ENCODE peak calls at places on chromosomes 4 and X, in five cellular contexts. One of them, this sample, is unnamed.

GRCh38 chr4:123596805-123597204 is 200.2 kb downstream of the SPRY1 start:
- DNase-seq in fibroblast of lung: no peak
- DNase-seq in NB4: no peak
- DNase-seq in GM20000: no peak
- DNase-seq in MCF 10A: no peak
- DNase-seq in this sample: no peak

GRCh38 chr4:55397521-55398321 is 2.0 kb downstream of the TMEM165 start:
- DNase-seq in fibroblast of lung: peak; percentile 56
- DNase-seq in NB4: peak; percentile 76
- DNase-seq in GM20000: no peak
- DNase-seq in MCF 10A: peak; percentile 80
- DNase-seq in this sample: no peak

GRCh38 chrX:2401590-2402360 is 99.0 kb downstream of the DHRSX start:
- DNase-seq in GM20000: no peak
- DNase-seq in NB4: no peak
- DNase-seq in fibroblast of lung: peak; percentile 78
- DNase-seq in MCF 10A: peak; percentile 69
- DNase-seq in this sample: no peak

GRCh38 chr4:104901438-104901837 is 245.2 kb upstream of the TET2 start:
- DNase-seq in GM20000: no peak
- DNase-seq in fibroblast of lung: peak; percentile 61
- DNase-seq in NB4: peak; percentile 30
- DNase-seq in MCF 10A: no peak
- DNase-seq in this sample: no peak

GRCh38 chr4:20538922-20539321 is 161.3 kb upstream of the PACRGL start:
- DNase-seq in MCF 10A: no peak
- DNase-seq in GM20000: no peak
- DNase-seq in fibroblast of lung: no peak
- DNase-seq in NB4: no peak
- DNase-seq in this sample: no peak

GRCh38 chr4:107258359-107258758 is 222.2 kb upstream of the DKK2 start:
- DNase-seq in NB4: no peak
- DNase-seq in fibroblast of lung: peak; percentile 85
- DNase-seq in MCF 10A: peak; percentile 36
- DNase-seq in GM20000: no peak
- DNase-seq in this sample: no peak

GRCh38 chr4:26992657-26993361 is 132.2 kb downstream of the STIM2 start:
- DNase-seq in NB4: peak; percentile 78
- DNase-seq in GM20000: peak; percentile 59
- DNase-seq in fibroblast of lung: peak; percentile 95
- DNase-seq in MCF 10A: peak; percentile 16
- DNase-seq in this sample: peak; percentile 72

GRCh38 chr4:55032179-55032578 is 93.2 kb downstream of the KDR start:
- DNase-seq in fibroblast of lung: no peak
- DNase-seq in MCF 10A: no peak
- DNase-seq in GM20000: no peak
- DNase-seq in NB4: no peak
- DNase-seq in this sample: no peak

GRCh38 chrX:119758682-119759332 is 419 bp downstream of the SOWAHD start:
- DNase-seq in fibroblast of lung: no peak
- DNase-seq in GM20000: no peak
- DNase-seq in NB4: peak; percentile 76
- DNase-seq in MCF 10A: no peak
- DNase-seq in this sample: no peak

GRCh38 chr4:75769044-75769443 is 44.7 kb downstream of the USO1 start:
- DNase-seq in NB4: no peak
- DNase-seq in GM20000: no peak
- DNase-seq in MCF 10A: no peak
- DNase-seq in fibroblast of lung: peak; percentile 44
- DNase-seq in this sample: no peak

GRCh38 chr4:103887191-103887590 is 167.4 kb upstream of the TACR3 start:
- DNase-seq in GM20000: no peak
- DNase-seq in MCF 10A: no peak
- DNase-seq in fibroblast of lung: peak; percentile 3
- DNase-seq in NB4: no peak
- DNase-seq in this sample: no peak

GRCh38 chr4:47071863-47072441 is 40.6 kb downstream of the GABRB1 start:
- DNase-seq in NB4: no peak
- DNase-seq in MCF 10A: peak; percentile 40
- DNase-seq in fibroblast of lung: peak; percentile 86
- DNase-seq in GM20000: no peak
- DNase-seq in this sample: no peak

GRCh38 chr4:55445921-55446577 is 50.3 kb downstream of the TMEM165 start:
- DNase-seq in GM20000: no peak
- DNase-seq in NB4: no peak
- DNase-seq in fibroblast of lung: peak; percentile 91
- DNase-seq in MCF 10A: no peak
- DNase-seq in this sample: no peak

GRCh38 chr4:48173055-48173991 is 39.3 kb upstream of the TXK start:
- DNase-seq in NB4: peak; percentile 81
- DNase-seq in MCF 10A: peak; percentile 79
- DNase-seq in GM20000: no peak
- DNase-seq in fibroblast of lung: peak; percentile 52
- DNase-seq in this sample: peak; percentile 55

GRCh38 chr4:55866290-55866907 is 13.0 kb downstream of the EXOC1 start:
- DNase-seq in fibroblast of lung: peak; percentile 96
- DNase-seq in GM20000: peak; percentile 12
- DNase-seq in MCF 10A: peak; percentile 93
- DNase-seq in NB4: peak; percentile 89
- DNase-seq in this sample: peak; percentile 15

GRCh38 chrX:24080670-24081069 is 25.9 kb downstream of the EIF2S3 start:
- DNase-seq in MCF 10A: no peak
- DNase-seq in GM20000: peak; percentile 28
- DNase-seq in fibroblast of lung: no peak
- DNase-seq in NB4: no peak
- DNase-seq in this sample: peak; percentile 16

GRCh38 chr4:168540086-168540864 is 43.4 kb downstream of the PALLD start:
- DNase-seq in NB4: no peak
- DNase-seq in GM20000: no peak
- DNase-seq in fibroblast of lung: peak; percentile 90
- DNase-seq in MCF 10A: peak; percentile 70
- DNase-seq in this sample: no peak

GRCh38 chr4:136281307-136281706 is 1251.0 kb downstream of the PCDH18 start:
- DNase-seq in NB4: no peak
- DNase-seq in fibroblast of lung: no peak
- DNase-seq in GM20000: no peak
- DNase-seq in MCF 10A: no peak
- DNase-seq in this sample: no peak

GRCh38 chr4:47914926-47915237 is 499 bp upstream of the NFXL1 start:
- DNase-seq in MCF 10A: no peak
- DNase-seq in NB4: no peak
- DNase-seq in GM20000: no peak
- DNase-seq in fibroblast of lung: no peak
- DNase-seq in this sample: no peak

GRCh38 chrX:150544835-150545790 is 23.3 kb upstream of the MTM1 start:
- DNase-seq in fibroblast of lung: no peak
- DNase-seq in GM20000: no peak
- DNase-seq in NB4: no peak
- DNase-seq in MCF 10A: no peak
- DNase-seq in this sample: no peak

GRCh38 chr4:26860922-26861433 is 337 bp downstream of the STIM2 start:
- DNase-seq in GM20000: peak; percentile 60
- DNase-seq in fibroblast of lung: peak; percentile 55
- DNase-seq in NB4: peak; percentile 85
- DNase-seq in MCF 10A: peak; percentile 52
- DNase-seq in this sample: no peak

GRCh38 chr4:30094866-30095265 is 625.3 kb upstream of the PCDH7 start:
- DNase-seq in fibroblast of lung: peak; percentile 15
- DNase-seq in MCF 10A: peak; percentile 51
- DNase-seq in NB4: no peak
- DNase-seq in GM20000: no peak
- DNase-seq in this sample: no peak

GRCh38 chr4:73170518-73171198 is 87.9 kb downstream of the ANKRD17 start:
- DNase-seq in MCF 10A: no peak
- DNase-seq in fibroblast of lung: no peak
- DNase-seq in NB4: no peak
- DNase-seq in GM20000: no peak
- DNase-seq in this sample: no peak

GRCh38 chr4:183438458-183439113 is 5.8 kb upstream of the CDKN2AIP start:
- DNase-seq in fibroblast of lung: peak; percentile 95
- DNase-seq in GM20000: no peak
- DNase-seq in NB4: no peak
- DNase-seq in MCF 10A: peak; percentile 96
- DNase-seq in this sample: no peak

GRCh38 chrX:140508958-140509357 is 4.1 kb upstream of the SOX3 start:
- DNase-seq in fibroblast of lung: no peak
- DNase-seq in MCF 10A: no peak
- DNase-seq in GM20000: no peak
- DNase-seq in NB4: no peak
- DNase-seq in this sample: no peak

GRCh38 chr4:14091966-14092365 is 464.4 kb upstream of the BOD1L1 start:
- DNase-seq in GM20000: no peak
- DNase-seq in NB4: no peak
- DNase-seq in MCF 10A: no peak
- DNase-seq in fibroblast of lung: peak; percentile 9
- DNase-seq in this sample: no peak

GRCh38 chr4:78551420-78552351 is at the start of gene ANXA3:
- DNase-seq in GM20000: peak; percentile 66
- DNase-seq in fibroblast of lung: peak; percentile 46
- DNase-seq in NB4: peak; percentile 30
- DNase-seq in MCF 10A: peak; percentile 53
- DNase-seq in this sample: no peak

GRCh38 chrX:22278375-22278774 is 5.7 kb downstream of the CBLL2 start:
- DNase-seq in NB4: no peak
- DNase-seq in MCF 10A: peak; percentile 22
- DNase-seq in fibroblast of lung: no peak
- DNase-seq in GM20000: no peak
- DNase-seq in this sample: no peak
- TF ChIP-seq CTCF in NB4: no peak
- TF ChIP-seq CTCF in MCF 10A: no peak
- TF ChIP-seq CTCF in fibroblast of lung: no peak
- TF ChIP-seq CTCF in GM20000: no peak
- TF ChIP-seq CTCF in this sample: no peak

DNA sequence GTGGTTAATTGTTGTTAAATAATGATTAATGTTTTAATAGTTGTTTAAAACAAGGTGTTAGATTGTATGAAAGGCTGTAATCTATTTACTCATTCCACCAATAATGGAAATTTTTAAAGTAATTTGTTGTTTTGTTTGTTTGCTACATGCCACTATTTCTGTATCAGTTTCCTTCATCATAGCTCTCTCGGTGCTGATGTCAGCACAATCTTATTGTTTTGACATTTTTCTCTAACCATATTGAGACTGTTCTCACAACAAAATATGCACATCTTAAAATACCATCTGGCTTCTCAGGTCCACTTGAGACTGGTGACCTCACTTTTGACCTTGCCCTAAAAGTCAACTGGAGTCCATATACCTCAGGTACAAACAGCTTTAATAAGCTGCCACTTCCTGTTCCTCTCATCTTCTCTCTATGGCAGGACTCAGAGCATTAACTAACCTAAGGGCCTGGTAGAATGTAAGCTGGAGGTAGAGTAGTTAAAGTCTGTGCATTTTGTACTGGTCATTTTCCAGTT is 1.0 kb upstream of the GUCY1B1 start:
- DNase-seq in GM20000: no peak
- DNase-seq in NB4: no peak
- DNase-seq in MCF 10A: no peak
- DNase-seq in fibroblast of lung: no peak
- DNase-seq in this sample: no peak
- TF ChIP-seq CTCF in GM20000: no peak
- TF ChIP-seq CTCF in NB4: no peak
- TF ChIP-seq CTCF in MCF 10A: no peak
- TF ChIP-seq CTCF in fibroblast of lung: no peak
- TF ChIP-seq CTCF in this sample: no peak

DNA sequence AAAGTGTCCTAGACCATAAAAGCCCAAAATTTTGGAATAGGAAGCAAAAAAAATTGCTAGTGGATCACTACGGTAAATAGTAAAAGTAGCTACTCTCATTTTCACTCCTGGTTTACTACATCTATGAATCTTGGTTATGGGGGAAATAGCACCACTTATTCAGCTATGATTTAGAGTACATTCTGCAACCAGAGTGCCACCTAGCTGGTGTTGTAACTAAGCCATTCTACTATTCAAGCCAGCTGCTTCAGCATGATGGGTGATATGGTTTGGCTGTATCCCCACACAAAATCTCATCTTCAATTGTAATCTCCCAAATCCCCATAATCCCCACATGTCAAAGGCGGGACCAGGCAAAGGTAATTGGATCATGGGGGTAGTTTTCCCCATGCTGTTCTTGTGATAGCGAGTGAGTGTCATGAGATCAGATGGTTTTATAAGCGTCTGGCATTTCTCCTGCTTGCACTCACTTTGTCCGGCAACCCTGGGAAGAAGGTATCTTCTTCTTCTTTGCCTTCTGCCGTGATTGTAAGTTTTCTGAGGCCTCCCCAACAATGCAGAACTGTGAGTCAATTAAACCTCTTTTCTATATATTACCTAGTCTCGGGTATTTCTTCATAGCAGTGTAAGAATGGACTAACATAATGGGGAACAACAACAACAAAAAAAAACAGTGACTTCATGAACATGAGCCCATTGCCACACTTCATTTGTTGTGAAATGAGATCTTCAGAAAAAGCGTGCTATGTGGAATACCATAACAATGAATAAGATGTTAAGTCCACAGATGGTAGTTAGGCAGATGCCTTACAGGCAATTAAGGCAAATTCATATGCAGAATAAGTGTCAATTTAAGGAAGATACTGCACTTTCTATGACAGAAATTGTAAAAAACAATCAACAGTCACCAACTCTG is 280.1 kb downstream of the PABPC4L start:
- DNase-seq in NB4: no peak
- DNase-seq in MCF 10A: peak; percentile 38
- DNase-seq in fibroblast of lung: peak; percentile 12
- DNase-seq in GM20000: no peak
- DNase-seq in this sample: no peak
- TF ChIP-seq CTCF in NB4: no peak
- TF ChIP-seq CTCF in MCF 10A: no peak
- TF ChIP-seq CTCF in fibroblast of lung: peak; percentile 47
- TF ChIP-seq CTCF in GM20000: no peak
- TF ChIP-seq CTCF in this sample: peak; percentile 28

GRCh38 chr4:149269835-149270234 is 545.8 kb downstream of the IQCM start:
- DNase-seq in MCF 10A: no peak
- DNase-seq in fibroblast of lung: no peak
- DNase-seq in GM20000: no peak
- DNase-seq in NB4: no peak
- DNase-seq in this sample: no peak

GRCh38 chr4:149265645-149266044 is 550.0 kb downstream of the IQCM start:
- DNase-seq in MCF 10A: no peak
- DNase-seq in fibroblast of lung: no peak
- DNase-seq in GM20000: no peak
- DNase-seq in NB4: no peak
- DNase-seq in this sample: no peak

DNA sequence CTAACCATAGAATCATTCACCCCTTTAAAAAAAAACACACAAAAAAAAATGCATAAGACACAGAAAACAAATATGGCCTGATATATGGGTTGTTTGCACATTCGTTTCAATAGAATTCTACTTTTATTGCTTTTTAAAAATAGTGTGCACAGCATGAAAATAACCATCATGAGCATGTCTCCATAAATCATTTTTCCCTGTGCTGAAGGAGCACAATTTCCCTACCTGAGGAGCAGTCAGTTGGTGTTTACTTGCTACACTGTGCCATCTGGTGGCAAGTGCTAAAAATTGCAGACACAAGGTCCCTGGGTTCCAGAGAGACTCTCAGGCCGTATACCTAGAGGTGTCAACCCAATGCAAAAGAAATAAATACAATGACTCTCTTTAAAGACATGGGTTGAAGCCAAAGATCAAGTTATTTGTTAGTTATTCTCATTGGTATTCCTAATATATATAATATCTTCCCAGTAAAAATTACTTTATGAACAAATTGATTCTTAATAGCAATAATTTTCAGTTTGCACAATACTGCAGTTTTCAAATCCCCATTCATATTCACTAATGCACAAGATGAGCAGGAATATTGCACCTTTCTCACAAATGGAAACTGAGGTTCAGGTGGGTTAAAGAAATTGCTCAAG is 551.4 kb downstream of the IQCM start:
- DNase-seq in MCF 10A: peak; percentile 80
- DNase-seq in fibroblast of lung: peak; percentile 58
- DNase-seq in NB4: peak; percentile 55
- DNase-seq in GM20000: peak; percentile 10
- DNase-seq in this sample: peak; percentile 4
- TF ChIP-seq CTCF in MCF 10A: peak; percentile 78
- TF ChIP-seq CTCF in fibroblast of lung: peak; percentile 84
- TF ChIP-seq CTCF in NB4: peak; percentile 66
- TF ChIP-seq CTCF in GM20000: peak; percentile 68
- TF ChIP-seq CTCF in this sample: peak; percentile 67

This sample was measured in GM12878.